ENCODE peak calls at places on chromosomes 2 and 18, in six cellular contexts. E is mesenchymal stem cell, L is neuronal stem cell, Z is H9, Y is H1, T is trophoblast cell. K is an unnamed sample.

GRCh38 chr2:176461098-176461497 is 191.9 kb downstream of the MTX2 start:
- DNase-seq in E (peak), L (no peak), Z (no peak), Y (no peak), T (no peak), K (peak)

GRCh38 chr2:4576075-4576474 is 872.7 kb downstream of the DCDC2C start:
- DNase-seq in E (no peak), L (no peak), Z (no peak), Y (no peak), T (no peak), K (no peak)

GRCh38 chr2:10901160-10901559 is 10.6 kb upstream of the KCNF1 start:
- DNase-seq in E (peak), L (no peak), Z (no peak), Y (no peak), T (peak), K (peak)

GRCh38 chr2:74849228-74849892 is 15.4 kb downstream of the HK2 start:
- DNase-seq in E (no peak), L (no peak), Z (peak), Y (no peak), T (no peak), K (peak)

GRCh38 chr2:152493417-152493816 is 158.4 kb downstream of the FMNL2 start:
- DNase-seq in E (no peak), L (no peak), Z (no peak), Y (no peak), T (no peak), K (no peak)

GRCh38 chr2:26157580-26157979 is 15.3 kb upstream of the GAREM2 start:
- DNase-seq in E (no peak), L (no peak), Z (no peak), Y (peak), T (no peak), K (no peak)

GRCh38 chr2:223488814-223489213 is 113.3 kb downstream of the SCG2 start:
- DNase-seq in E (peak), L (no peak), Z (no peak), Y (no peak), T (peak), K (peak)

GRCh38 chr2:60516383-60516811 is 37.1 kb downstream of the BCL11A start:
- DNase-seq in E (peak), L (no peak), Z (peak), Y (peak), T (peak), K (peak)

GRCh38 chr2:165539985-165540384 is 70.5 kb downstream of the CSRNP3 start:
- DNase-seq in E (no peak), L (no peak), Z (no peak), Y (no peak), T (no peak), K (no peak)

GRCh38 chr2:25867389-25868003 is 10.8 kb downstream of the ASXL2 start:
- DNase-seq in E (no peak), L (no peak), Z (no peak), Y (no peak), T (no peak), K (no peak)

GRCh38 chr2:151534001-151534400 is 124.3 kb downstream of the RIF1 start:
- DNase-seq in E (no peak), L (no peak), Z (no peak), Y (no peak), T (no peak), K (no peak)

GRCh38 chr2:210302326-210302725 is 12.6 kb downstream of the MYL1 start:
- DNase-seq in E (peak), L (no peak), Z (no peak), Y (no peak), T (no peak), K (no peak)

GRCh38 chr2:134927195-134927594 is 8.6 kb downstream of the CCNT2 start:
- DNase-seq in E (peak), L (no peak), Z (no peak), Y (no peak), T (no peak), K (peak)

GRCh38 chr2:58515827-58516574 is 274.9 kb upstream of the FANCL start:
- DNase-seq in E (peak), L (no peak), Z (no peak), Y (no peak), T (no peak), K (no peak)

GRCh38 chr2:42864222-42864621 is 71.8 kb upstream of the HAAO start:
- DNase-seq in E (no peak), L (no peak), Z (no peak), Y (no peak), T (no peak), K (no peak)

GRCh38 chr2:147686365-147686764 is 158.5 kb upstream of the ACVR2A start:
- DNase-seq in E (no peak), L (no peak), Z (no peak), Y (no peak), T (no peak), K (no peak)

GRCh38 chr2:48233005-48233404 is 296.9 kb upstream of the STON1 start:
- DNase-seq in E (no peak), L (no peak), Z (no peak), Y (no peak), T (no peak), K (no peak)

GRCh38 chr2:48240912-48241311 is 289.0 kb upstream of the STON1 start:
- DNase-seq in E (no peak), L (no peak), Z (no peak), Y (no peak), T (no peak), K (no peak)

DNA sequence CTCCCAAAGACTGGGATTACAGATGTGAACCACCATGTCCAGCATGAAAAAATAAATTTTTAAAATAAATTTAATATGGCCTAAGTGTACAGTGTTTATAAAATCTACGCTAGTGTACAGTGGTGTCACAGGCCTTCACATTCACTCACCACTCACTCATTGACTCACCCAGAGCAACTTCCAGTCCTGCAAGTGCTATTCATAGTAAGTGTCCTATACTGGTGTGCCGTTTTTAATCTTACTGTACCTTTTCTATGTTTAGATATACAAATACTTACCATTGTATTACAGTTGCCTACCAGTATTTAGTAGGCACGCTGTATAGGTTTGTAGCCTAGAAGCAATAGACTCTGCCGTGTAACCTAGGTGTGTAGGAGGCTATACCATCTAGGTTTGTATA is 291.6 kb upstream of the STON1 start:
- DNase-seq in E (no peak), L (no peak), Z (no peak), Y (no peak), T (no peak), K (peak)
- H4K91ac ChIP-seq in E (no peak), L (no peak), Z (no peak), Y (no peak), T (no peak), K (no peak)

GRCh38 chr2:173982182-173982714 is 17.1 kb upstream of the SP3 start:
- DNase-seq in E (no peak), L (no peak), Z (no peak), Y (no peak), T (no peak), K (no peak)
- H4K91ac ChIP-seq in E (no peak), L (no peak), Z (no peak), Y (no peak), T (peak), K (no peak)

GRCh38 chr18:5538541-5538940 is 5.3 kb downstream of the EPB41L3 start:
- DNase-seq in E (no peak), L (peak), Z (no peak), Y (no peak), T (no peak), K (no peak)

GRCh38 chr18:5543854-5544389 is at the start of gene EPB41L3:
- DNase-seq in E (no peak), L (no peak), Z (peak), Y (peak), T (no peak), K (peak)

GRCh38 chr18:5546660-5547059 is 2.9 kb upstream of the EPB41L3 start:
- DNase-seq in E (no peak), L (peak), Z (peak), Y (no peak), T (peak), K (peak)

GRCh38 chr18:5543036-5543671 is 643 bp downstream of the EPB41L3 start:
- DNase-seq in E (no peak), L (peak), Z (peak), Y (peak), T (no peak), K (no peak)

GRCh38 chr18:5542393-5543035 is 1.3 kb downstream of the EPB41L3 start:
- DNase-seq in E (no peak), L (no peak), Z (peak), Y (no peak), T (no peak), K (peak)
- H4K91ac ChIP-seq in E (no peak), L (no peak), Z (no peak), Y (no peak), T (peak), K (no peak)

DNA sequence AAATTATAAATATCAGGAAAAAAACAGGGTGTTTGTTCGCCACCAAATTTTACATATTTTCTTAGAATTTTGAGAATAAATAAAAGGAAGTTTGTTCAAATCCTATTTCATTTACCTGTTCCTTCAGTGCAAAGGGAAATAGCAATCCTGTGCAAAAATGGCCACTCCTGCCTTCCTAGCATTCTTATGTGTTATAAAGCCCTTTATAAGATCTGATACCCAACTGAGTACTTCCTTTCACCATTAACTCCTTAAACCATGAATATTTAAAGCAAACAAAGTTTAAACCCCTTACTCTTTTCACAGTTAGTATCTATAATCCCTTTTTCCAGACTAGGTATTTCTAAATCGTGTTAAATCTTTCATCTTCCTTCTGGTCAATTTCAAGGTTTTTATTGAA is 427.8 kb downstream of the NR4A2 start:
- DNase-seq in E (no peak), L (no peak), Z (no peak), Y (no peak), T (no peak), K (no peak)
- H4K91ac ChIP-seq in E (no peak), L (no peak), Z (no peak), Y (no peak), T (no peak), K (no peak)

GRCh38 chr2:80517301-80517700 is 212.7 kb upstream of the LRRTM1 start:
- DNase-seq in E (peak), L (no peak), Z (no peak), Y (no peak), T (no peak), K (no peak)

GRCh38 chr2:80525152-80525551 is 220.6 kb upstream of the LRRTM1 start:
- DNase-seq in E (no peak), L (no peak), Z (no peak), Y (no peak), T (no peak), K (no peak)

GRCh38 chr2:80515961-80516360 is 211.4 kb upstream of the LRRTM1 start:
- DNase-seq in E (no peak), L (no peak), Z (no peak), Y (no peak), T (no peak), K (no peak)

GRCh38 chr2:80519121-80519643 is 214.6 kb upstream of the LRRTM1 start:
- DNase-seq in E (no peak), L (no peak), Z (no peak), Y (no peak), T (no peak), K (no peak)

DNA sequence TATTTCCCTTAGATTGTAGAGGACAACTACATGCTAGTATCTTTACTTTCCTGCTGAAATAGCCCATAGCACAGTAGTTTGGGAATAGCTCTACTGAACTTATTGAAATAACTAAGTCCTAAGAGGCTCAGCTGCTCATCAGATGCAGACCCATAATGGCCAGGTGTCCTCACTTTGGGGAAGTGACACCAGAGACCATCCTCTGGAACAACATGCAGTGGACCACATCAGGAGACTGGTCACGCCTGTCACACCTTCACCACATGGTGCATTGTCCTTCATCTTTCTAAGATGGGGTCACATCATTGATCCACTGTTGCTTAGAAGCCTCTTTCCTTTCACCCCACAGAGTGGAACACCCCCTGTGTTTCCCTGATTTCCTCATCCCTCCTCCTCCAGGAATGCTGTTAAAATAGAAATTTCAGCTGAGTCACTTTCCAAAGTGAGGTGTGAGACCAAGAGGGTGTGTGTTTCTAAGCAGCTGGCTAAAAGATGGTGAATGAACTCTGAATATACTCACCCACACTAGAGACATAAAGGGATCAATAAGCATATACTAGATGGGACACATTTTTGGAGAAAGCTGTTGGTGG is 215.2 kb upstream of the LRRTM1 start:
- DNase-seq in E (no peak), L (no peak), Z (no peak), Y (no peak), T (no peak), K (no peak)
- H4K91ac ChIP-seq in E (no peak), L (no peak), Z (no peak), Y (no peak), T (no peak), K (no peak)

GRCh38 chr2:238599549-238600505 is 173.1 kb downstream of the ASB1 start:
- DNase-seq in E (no peak), L (no peak), Z (peak), Y (no peak), T (no peak), K (no peak)

GRCh38 chr2:238596571-238597551 is 170.1 kb downstream of the ASB1 start:
- DNase-seq in E (peak), L (no peak), Z (no peak), Y (no peak), T (no peak), K (peak)

GRCh38 chr2:238595750-238596570 is 169.2 kb downstream of the ASB1 start:
- DNase-seq in E (no peak), L (no peak), Z (no peak), Y (no peak), T (no peak), K (no peak)

GRCh38 chr2:238598802-238599530 is 172.2 kb downstream of the ASB1 start:
- DNase-seq in E (no peak), L (no peak), Z (no peak), Y (no peak), T (no peak), K (no peak)

DNA sequence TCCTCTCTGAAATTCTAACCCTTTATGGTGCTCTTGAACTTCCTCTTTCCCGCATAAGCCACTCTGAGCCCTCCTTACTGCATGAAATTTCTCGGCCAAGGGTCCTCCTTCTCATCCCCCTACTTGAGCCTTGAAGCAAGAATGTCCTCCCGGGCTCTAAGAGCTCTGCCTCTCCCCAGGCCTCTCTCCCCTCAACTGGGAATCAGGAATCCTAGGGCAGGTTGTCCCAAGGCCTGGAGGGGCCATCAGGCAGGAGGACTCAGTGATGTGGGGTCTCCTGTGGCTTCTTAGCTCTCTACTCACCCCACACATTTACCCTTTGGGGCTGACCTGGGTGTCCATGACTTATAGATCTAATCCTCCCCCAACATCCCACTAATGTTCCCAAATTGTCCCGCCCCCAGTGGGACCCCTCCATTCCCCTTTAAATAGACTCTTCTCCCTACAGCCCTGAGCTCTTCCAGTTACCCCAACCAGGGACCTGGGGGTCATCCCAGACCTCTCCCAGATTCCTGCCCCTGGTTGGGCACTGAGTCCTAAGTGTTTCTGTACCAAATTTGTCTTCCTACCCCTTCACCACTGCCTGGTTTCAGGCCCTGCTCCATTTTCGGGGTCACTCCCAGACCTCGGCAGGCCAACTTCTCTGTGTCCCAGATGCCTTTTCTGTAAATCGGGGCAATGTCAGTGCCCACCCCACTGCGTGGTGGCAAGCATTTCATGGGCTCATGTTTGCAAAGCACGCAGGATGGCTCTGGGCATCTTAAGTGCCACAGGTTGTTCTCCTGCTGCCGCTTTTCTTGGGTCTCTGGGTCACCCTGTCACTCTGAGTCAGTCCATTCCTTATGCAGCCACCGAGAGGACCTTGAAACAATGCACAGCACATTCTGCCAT is 171.2 kb downstream of the ASB1 start:
- DNase-seq in E (no peak), L (no peak), Z (no peak), Y (no peak), T (no peak), K (no peak)
- H4K91ac ChIP-seq in E (peak), L (no peak), Z (no peak), Y (no peak), T (no peak), K (peak)

GRCh38 chr18:61771861-61772260 is 120.9 kb downstream of the RNF152 start:
- DNase-seq in E (no peak), L (no peak), Z (no peak), Y (no peak), T (no peak), K (no peak)
- H4K91ac ChIP-seq in E (no peak), L (no peak), Z (no peak), Y (no peak), T (no peak), K (no peak)

GRCh38 chr2:132429351-132429750 is 12.7 kb downstream of the GPR39 start:
- DNase-seq in E (no peak), L (no peak), Z (no peak), Y (no peak), T (no peak), K (no peak)

GRCh38 chr2:132430895-132431294 is 14.3 kb downstream of the GPR39 start:
- DNase-seq in E (no peak), L (no peak), Z (no peak), Y (no peak), T (no peak), K (no peak)

GRCh38 chr2:132426621-132427020 is 10.0 kb downstream of the GPR39 start:
- DNase-seq in E (no peak), L (no peak), Z (no peak), Y (no peak), T (no peak), K (no peak)

GRCh38 chr2:132426033-132426432 is 9.4 kb downstream of the GPR39 start:
- DNase-seq in E (no peak), L (no peak), Z (no peak), Y (no peak), T (no peak), K (no peak)

DNA sequence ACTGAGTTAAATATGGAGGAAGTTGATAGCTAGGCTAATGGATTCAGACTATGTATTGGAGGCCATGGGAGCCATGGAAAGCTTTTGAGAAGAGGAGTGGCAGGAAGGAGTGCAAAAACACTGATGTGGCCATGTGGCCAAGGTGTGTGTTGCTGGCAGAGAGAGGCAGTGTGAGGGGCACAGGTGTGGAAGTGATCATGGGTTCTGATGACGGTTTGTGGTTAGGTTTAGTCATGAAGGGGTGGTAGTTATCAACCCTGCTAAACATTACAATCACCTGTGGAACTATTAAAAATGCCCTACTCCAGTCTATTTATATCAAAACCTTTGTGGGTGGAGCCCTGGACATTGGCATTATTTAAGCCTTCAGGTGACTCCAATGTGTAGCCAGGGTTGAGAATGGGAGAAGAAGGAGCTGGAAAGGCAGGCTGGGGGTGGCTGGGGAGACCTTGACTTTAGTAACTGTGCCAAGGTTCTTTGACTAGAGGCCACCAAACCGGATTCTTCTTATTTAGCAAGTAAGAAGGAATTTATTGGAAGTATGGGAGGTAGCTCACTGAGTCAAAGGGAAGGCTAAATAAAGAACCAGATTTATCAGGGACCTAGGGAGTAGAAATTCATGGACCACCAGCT is 13.5 kb downstream of the GPR39 start:
- DNase-seq in E (no peak), L (no peak), Z (no peak), Y (no peak), T (no peak), K (no peak)
- H4K91ac ChIP-seq in E (no peak), L (no peak), Z (no peak), Y (no peak), T (no peak), K (no peak)

K was measured in IMR-90.